ENCODE peak calls at places on chromosomes 3 and 15, in seven cellular contexts. W, S, V, B, A, K and J are unnamed samples. For H3K4me1, the result is how much of the 10 kb centered on the place peaks cover.

GRCh38 chr15:79743032-79743431 is 153.8 kb downstream of the MTHFS start:
- DNase-seq in W (peak), B (no peak), V (no peak), K (peak), S (no peak), A (no peak), J (no peak)

GRCh38 chr15:78049691-78050440 is 27.6 kb downstream of the TBC1D2B start:
- DNase-seq in K (no peak), W (peak), V (no peak), B (no peak), S (no peak), A (no peak), J (peak)

GRCh38 chr3:187762792-187763191 is 17.5 kb upstream of the BCL6 start:
- DNase-seq in S (no peak), V (no peak), K (no peak), W (no peak), A (no peak), B (no peak), J (no peak)

GRCh38 chr3:171867976-171868375 is 24.8 kb downstream of the TMEM212 start:
- DNase-seq in A (no peak), K (peak), V (peak), S (no peak), B (no peak), W (no peak), J (no peak)

GRCh38 chr3:170560717-170561382 is 25.0 kb downstream of the SLC7A14 start:
- DNase-seq in B (no peak), A (no peak), V (no peak), W (no peak), K (no peak), S (no peak), J (no peak)

GRCh38 chr3:8473029-8473428 is 28.6 kb upstream of the LMCD1 start:
- DNase-seq in K (no peak), A (no peak), V (no peak), B (no peak), S (no peak), W (no peak), J (no peak)

GRCh38 chr15:82585072-82585471 is 44.8 kb upstream of the RPS17 start:
- DNase-seq in S (no peak), B (no peak), W (peak), A (peak), K (no peak), V (no peak), J (no peak)

GRCh38 chr3:9226326-9226725 is 23.1 kb downstream of the SRGAP3 start:
- DNase-seq in S (no peak), W (peak), A (no peak), K (no peak), B (no peak), V (no peak), J (no peak)

GRCh38 chr15:100032358-100033080 is 299.3 kb upstream of the LYSMD4 start:
- DNase-seq in V (no peak), W (no peak), S (no peak), A (no peak), B (no peak), K (no peak), J (no peak)

GRCh38 chr15:57184502-57184901 is 191.8 kb upstream of the CGNL1 start:
- DNase-seq in V (no peak), W (no peak), B (no peak), A (peak), K (no peak), S (no peak), J (no peak)

GRCh38 chr15:26634319-26634718 is 138.5 kb downstream of the GABRB3 start:
- DNase-seq in B (peak), S (no peak), K (peak), V (peak), W (no peak), A (no peak), J (no peak)

GRCh38 chr3:9201895-9202294 is 47.6 kb downstream of the SRGAP3 start:
- DNase-seq in K (no peak), W (no peak), A (no peak), B (no peak), V (no peak), S (no peak), J (no peak)

GRCh38 chr3:44974406-44974805 is 1.6 kb downstream of the ZDHHC3 start:
- DNase-seq in A (no peak), V (no peak), S (no peak), B (no peak), W (no peak), K (no peak), J (no peak)

GRCh38 chr15:40932625-40933519 is 3.7 kb downstream of the DLL4 start:
- DNase-seq in V (no peak), K (no peak), A (no peak), B (no peak), W (no peak), S (no peak), J (no peak)

GRCh38 chr3:132047209-132047608 is 12.4 kb upstream of the CPNE4 start:
- DNase-seq in K (no peak), V (no peak), A (no peak), S (no peak), W (no peak), B (no peak), J (no peak)

GRCh38 chr3:66083096-66083960 is 44.6 kb upstream of the MAGI1 start:
- DNase-seq in W (no peak), A (no peak), S (no peak), V (no peak), K (no peak), B (no peak), J (no peak)

GRCh38 chr3:177282028-177282655 is 84.9 kb upstream of the TBL1XR1 start:
- DNase-seq in K (no peak), A (no peak), S (no peak), B (no peak), V (no peak), W (no peak), J (no peak)

GRCh38 chr3:178900244-178900643 is 171.4 kb downstream of the ZMAT3 start:
- DNase-seq in B (no peak), V (no peak), A (no peak), K (no peak), S (no peak), W (no peak), J (no peak)

GRCh38 chr3:42314411-42314810 is 48.4 kb upstream of the CCK start:
- DNase-seq in V (peak), A (no peak), W (peak), K (peak), S (no peak), B (no peak), J (no peak)

GRCh38 chr3:133833267-133833666 is 27.7 kb downstream of the SRPRB start:
- DNase-seq in S (no peak), K (no peak), B (no peak), V (no peak), W (no peak), A (no peak), J (no peak)

GRCh38 chr3:7075120-7075519 is 214.2 kb downstream of the GRM7 start:
- DNase-seq in B (no peak), V (no peak), A (no peak), W (no peak), S (no peak), K (no peak), J (no peak)

GRCh38 chr15:70923311-70924080 is 30.9 kb downstream of the LRRC49 start:
- DNase-seq in K (no peak), A (no peak), B (no peak), W (no peak), S (no peak), V (no peak), J (no peak)

GRCh38 chr3:124168271-124168670 is 176.3 kb upstream of the ROPN1 start:
- DNase-seq in S (no peak), V (no peak), K (no peak), A (no peak), B (no peak), W (peak), J (no peak)

GRCh38 chr3:128081846-128082245 is 29.6 kb downstream of the SEC61A1 start:
- DNase-seq in W (peak), B (no peak), S (no peak), A (peak), K (no peak), V (no peak), J (no peak)

GRCh38 chr3:74214286-74214685 is 400.2 kb downstream of the CNTN3 start:
- DNase-seq in B (no peak), W (peak), A (no peak), K (no peak), S (no peak), V (no peak), J (no peak)

GRCh38 chr3:197082871-197083270 is 53.3 kb upstream of the MELTF start:
- DNase-seq in B (no peak), S (no peak), A (no peak), W (no peak), V (no peak), K (no peak), J (no peak)

GRCh38 chr3:47669026-47669749 is 90.5 kb upstream of the CSPG5 start:
- DNase-seq in B (no peak), W (peak), V (no peak), K (no peak), S (no peak), A (peak), J (no peak)

GRCh38 chr3:49313902-49314676 is 25.8 kb downstream of the USP4 start:
- DNase-seq in B (no peak), V (no peak), K (no peak), S (no peak), W (peak), A (peak), J (no peak)

GRCh38 chr15:42080585-42081462 is 13.5 kb downstream of the PLA2G4D start:
- DNase-seq in B (no peak), A (no peak), S (peak), K (peak), V (peak), W (no peak), J (no peak)

GRCh38 chr3:30201715-30202114 is 404.7 kb upstream of the TGFBR2 start:
- DNase-seq in S (no peak), A (no peak), W (no peak), K (no peak), B (no peak), V (no peak), J (no peak)

GRCh38 chr3:196654691-196655090 is 15.2 kb downstream of the NRROS start:
- DNase-seq in V (no peak), A (peak), S (no peak), K (no peak), W (peak), B (no peak), J (no peak)

GRCh38 chr15:58369261-58369699 is 62.5 kb upstream of the LIPC start:
- DNase-seq in W (no peak), A (peak), S (no peak), V (no peak), K (no peak), B (no peak), J (no peak)

DNA sequence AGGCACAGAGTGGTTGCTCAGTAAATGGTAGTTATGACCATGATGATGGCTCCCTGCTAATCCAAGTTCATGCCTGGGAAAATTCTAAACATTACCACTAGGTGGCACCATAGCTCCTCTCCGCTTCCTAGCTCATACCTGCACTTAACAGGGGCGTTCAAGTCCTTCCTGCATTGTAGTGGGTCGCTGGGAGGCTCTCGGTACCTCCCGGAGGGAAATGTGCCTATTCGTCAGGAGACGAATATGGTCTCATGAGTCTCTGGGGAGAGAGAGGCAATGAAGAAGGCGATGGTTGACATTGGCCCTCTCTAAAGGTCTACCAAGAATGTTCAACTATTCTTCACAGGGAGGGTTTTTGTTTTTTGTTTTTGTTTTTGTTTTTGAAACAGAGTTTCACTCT is 10.9 kb downstream of the MESP1 start:
- DNase-seq in A (peak), S (peak), W (peak), V (peak), K (peak), B (peak), J (peak)
- H3K27ac ChIP-seq in A (no peak), S (no peak), W (no peak), V (no peak), K (no peak), B (no peak), J (no peak)

GRCh38 chr15:31463521-31464102 is 137.0 kb downstream of the KLF13 start:
- DNase-seq in W (no peak), V (no peak), K (no peak), B (no peak), A (no peak), S (no peak), J (no peak)

GRCh38 chr15:31464216-31465082 is 137.8 kb downstream of the KLF13 start:
- DNase-seq in V (no peak), A (no peak), W (no peak), B (no peak), S (no peak), K (no peak), J (no peak)

GRCh38 chr15:31461375-31461774 is 134.7 kb downstream of the KLF13 start:
- DNase-seq in V (no peak), S (peak), K (no peak), B (no peak), W (no peak), A (no peak), J (no peak)

GRCh38 chr15:31459011-31459748 is 132.5 kb downstream of the KLF13 start:
- DNase-seq in A (no peak), W (peak), K (no peak), B (no peak), V (no peak), S (no peak), J (no peak)

DNA sequence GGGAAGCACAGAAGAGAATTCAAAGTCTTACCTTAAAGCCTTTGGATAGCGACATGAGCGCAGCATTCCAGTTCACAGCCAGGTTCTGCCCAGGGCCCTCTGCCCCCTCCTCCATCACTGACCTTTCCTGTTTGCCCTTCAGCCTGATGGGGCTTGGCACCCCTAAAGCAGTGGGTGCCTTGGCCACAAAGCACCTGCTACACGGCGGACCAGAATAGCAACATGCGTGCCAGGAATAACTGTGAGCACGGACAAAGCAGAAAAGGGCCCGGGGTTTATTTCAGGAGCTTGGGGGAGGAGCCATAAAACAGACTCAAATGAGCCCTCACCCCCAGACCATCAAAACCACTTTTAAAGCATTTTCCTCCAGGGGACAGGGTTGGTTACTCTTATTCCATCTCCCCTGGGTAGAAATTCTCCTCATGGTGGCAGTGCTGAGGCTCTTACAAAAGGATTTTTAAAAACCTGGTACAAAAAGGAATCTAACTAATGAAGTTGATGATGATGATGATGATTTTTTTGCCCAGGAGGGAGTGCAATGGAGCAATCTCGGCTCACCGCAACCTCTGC is 135.4 kb downstream of the KLF13 start:
- DNase-seq in A (no peak), W (no peak), S (peak), B (no peak), V (no peak), K (no peak), J (no peak)
- H3K4me1 ChIP-seq in A (under half), W (under half), S (under half), B (under half), V (under half), K (under half), J (under half)

GRCh38 chr3:115386347-115386746 is 237.0 kb upstream of the GAP43 start:
- DNase-seq in A (no peak), W (no peak), B (no peak), K (peak), S (no peak), V (peak), J (no peak)

GRCh38 chr3:115385935-115386334 is 237.4 kb upstream of the GAP43 start:
- DNase-seq in S (no peak), K (peak), B (no peak), V (no peak), A (no peak), W (no peak), J (no peak)

GRCh38 chr3:115381573-115381912 is 234.5 kb upstream of the ZBTB20 start:
- DNase-seq in V (no peak), B (no peak), S (no peak), A (no peak), K (no peak), W (no peak), J (no peak)

GRCh38 chr3:115381931-115382330 is 234.8 kb upstream of the ZBTB20 start:
- DNase-seq in K (no peak), W (no peak), V (no peak), S (no peak), A (no peak), B (no peak), J (no peak)

DNA sequence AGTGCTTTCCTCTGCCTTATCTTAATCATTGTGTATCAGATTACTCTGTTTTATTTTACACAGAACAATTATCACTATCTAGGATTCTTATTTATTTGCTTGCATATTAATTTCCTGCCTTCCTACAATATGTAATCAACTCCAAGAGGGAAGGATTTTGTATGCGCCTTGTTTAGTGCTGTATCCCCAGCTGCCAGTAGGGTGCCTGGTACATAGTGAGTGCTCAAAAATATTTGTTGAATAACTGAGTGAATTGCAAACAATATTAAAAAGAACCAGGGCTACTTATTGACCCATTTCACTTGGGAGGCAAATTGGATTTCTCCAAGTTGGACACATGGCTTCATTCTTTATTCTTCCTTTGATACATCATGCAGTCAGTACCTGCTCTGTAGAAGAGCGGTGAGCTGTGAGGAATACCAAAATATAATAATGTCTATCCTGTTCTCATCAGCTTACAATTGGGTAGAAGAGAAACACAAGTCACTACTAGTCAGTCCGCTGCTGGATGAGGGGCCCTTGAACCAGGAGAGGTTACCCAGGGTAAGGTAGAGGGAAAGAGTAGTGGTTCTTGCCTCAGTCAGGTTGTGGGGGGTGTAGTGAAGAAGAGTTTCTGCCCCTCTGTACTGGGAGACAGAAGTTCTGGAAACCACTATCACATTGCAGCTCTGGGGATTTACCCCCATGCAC is 233.9 kb upstream of the ZBTB20 start:
- DNase-seq in W (no peak), B (no peak), K (no peak), S (no peak), A (no peak), V (no peak), J (no peak)
- H3K27ac ChIP-seq in W (no peak), B (no peak), K (no peak), S (no peak), A (no peak), V (no peak), J (no peak)

DNA sequence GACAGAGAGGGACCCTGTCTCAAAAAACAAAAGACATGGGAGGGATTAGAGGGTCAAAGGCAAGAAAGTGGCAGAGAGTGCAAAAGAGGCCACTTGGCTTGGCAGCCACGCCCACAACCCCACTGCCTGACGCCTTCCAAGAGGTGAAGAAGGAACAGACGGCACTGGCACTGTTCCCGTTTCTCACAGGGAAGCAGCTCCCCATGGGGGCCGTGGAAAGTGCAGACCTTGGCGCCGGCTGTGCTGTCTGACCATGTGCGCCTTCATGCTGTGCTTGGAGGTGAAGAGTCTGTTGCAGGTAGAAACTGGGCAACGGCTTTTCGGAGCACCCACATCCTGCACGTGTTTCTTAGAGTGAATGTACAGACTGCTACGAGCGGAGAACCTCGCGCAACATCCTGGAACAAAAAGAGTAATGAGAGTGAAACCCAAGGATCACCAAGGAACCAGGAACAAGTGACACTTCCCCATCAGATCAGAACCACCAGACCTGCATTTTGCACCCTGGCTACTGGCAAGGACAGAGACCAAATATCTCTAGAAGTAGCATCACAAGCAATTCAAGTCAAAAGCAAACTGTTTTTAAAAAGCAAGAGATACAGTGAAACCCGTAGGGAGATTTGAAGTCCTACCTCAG is 9.6 kb downstream of the ZXDC start:
- DNase-seq in B (no peak), V (no peak), S (no peak), W (no peak), K (no peak), A (no peak), J (no peak)
- H3K4me1 ChIP-seq in B (under half), V (under half), S (under half), W (under half), K (under half), A (under half), J (under half)

DNA sequence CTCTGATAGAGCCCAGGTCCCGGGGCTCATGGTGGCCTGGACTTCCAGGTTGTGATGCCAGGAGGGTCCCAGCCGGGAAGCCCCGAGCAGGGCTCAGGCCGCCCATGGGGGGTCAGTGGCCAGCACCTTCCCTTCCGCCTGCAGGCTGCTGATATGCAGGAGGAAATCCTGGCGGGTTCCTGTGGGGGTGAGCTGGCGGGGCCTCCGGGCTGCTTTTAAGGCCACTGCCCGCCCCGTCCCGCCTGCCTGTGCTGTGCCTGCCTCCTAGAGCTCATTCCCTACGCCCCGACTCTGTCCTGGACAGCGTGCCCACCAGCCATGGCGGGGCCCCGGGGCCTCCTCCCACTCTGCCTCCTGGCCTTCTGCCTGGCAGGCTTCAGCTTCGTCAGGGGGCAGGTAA is at the start of gene STAB1:
- DNase-seq in K (no peak), B (no peak), A (no peak), W (no peak), S (no peak), V (no peak), J (no peak)
- H3K27ac ChIP-seq in K (no peak), B (no peak), A (no peak), W (no peak), S (no peak), V (peak), J (no peak)